ENCODE peak calls at places on chromosome 15, in five cellular contexts. H is heart left ventricle, O is sigmoid colon, F is Peyer's patch, E is spleen. W is an unnamed sample.

GRCh38 chr15:56690733-56691132 is 42.6 kb downstream of the ZNF280D start:
- DNase-seq in E (no peak), H (no peak), F (no peak), O (no peak), W (no peak)

GRCh38 chr15:77021803-77022381 is 27.0 kb downstream of the PSTPIP1 start:
- DNase-seq in O (no peak), H (peak; percentile 60), F (peak; percentile 47), E (peak; percentile 83), W (no peak)

GRCh38 chr15:84620626-84621025 is 19.8 kb downstream of the ZSCAN2 start:
- DNase-seq in O (no peak), H (no peak), F (no peak), E (no peak), W (no peak)

GRCh38 chr15:50353251-50353998 is 1.6 kb downstream of the GABPB1 start:
- DNase-seq in O (no peak), H (no peak), F (no peak), E (no peak), W (no peak)

GRCh38 chr15:48940508-48940907 is 23.2 kb downstream of the SHC4 start:
- DNase-seq in E (no peak), F (no peak), O (no peak), H (no peak), W (no peak)

GRCh38 chr15:32029409-32029861 is 880 bp upstream of the CHRNA7 start:
- DNase-seq in H (no peak), O (no peak), F (peak; percentile 69), E (peak; percentile 71), W (no peak)

GRCh38 chr15:82544431-82544830 is 4.2 kb upstream of the RPS17 start:
- DNase-seq in E (no peak), F (no peak), H (no peak), O (no peak), W (no peak)

GRCh38 chr15:38254065-38254883 is 1.6 kb downstream of the SPRED1 start:
- DNase-seq in F (no peak), O (peak; percentile 68), H (no peak), E (peak; percentile 73), W (no peak)

GRCh38 chr15:33618300-33618699 is 307.5 kb downstream of the RYR3 start:
- DNase-seq in H (no peak), O (no peak), E (no peak), F (no peak), W (no peak)

GRCh38 chr15:34682673-34683072 is 72.1 kb downstream of the GJD2 start:
- DNase-seq in F (no peak), H (no peak), E (no peak), O (no peak), W (no peak)

GRCh38 chr15:78880242-78880533 is 7.5 kb downstream of the MORF4L1 start:
- DNase-seq in O (no peak), F (no peak), H (no peak), E (no peak), W (no peak)

GRCh38 chr15:59232476-59232875 is 25.8 kb downstream of the LDHAL6B start:
- DNase-seq in O (no peak), F (no peak), H (no peak), E (no peak), W (no peak)

GRCh38 chr15:76996526-76997401 is 1.8 kb downstream of the PSTPIP1 start:
- DNase-seq in H (peak; percentile 77), F (peak; percentile 39), E (peak; percentile 88), O (peak; percentile 65), W (no peak)

GRCh38 chr15:52783929-52784798 is 6.0 kb downstream of the ONECUT1 start:
- DNase-seq in E (peak; percentile 74), O (no peak), H (no peak), F (peak; percentile 49), W (no peak)

GRCh38 chr15:80607288-80607980 is 87.7 kb upstream of the ABHD17C start:
- DNase-seq in H (no peak), E (no peak), F (no peak), O (no peak), W (no peak)

GRCh38 chr15:74893627-74894026 is 3.8 kb downstream of the MPI start:
- DNase-seq in O (no peak), F (no peak), H (no peak), E (no peak), W (no peak)

GRCh38 chr15:30962079-30962478 is 29.3 kb downstream of the MTMR10 start:
- DNase-seq in H (no peak), F (no peak), E (no peak), O (no peak), W (no peak)

GRCh38 chr15:69919816-69920215 is 177.9 kb downstream of the TLE3 start:
- DNase-seq in O (no peak), H (no peak), F (no peak), E (no peak), W (peak; percentile 66)

GRCh38 chr15:51775967-51776816 is 24.8 kb downstream of the TMOD2 start:
- DNase-seq in H (no peak), O (no peak), E (no peak), F (no peak), W (no peak)

GRCh38 chr15:80179025-80179759 is 26.4 kb downstream of the FAH start:
- DNase-seq in O (no peak), H (no peak), E (no peak), F (no peak), W (no peak)

DNA sequence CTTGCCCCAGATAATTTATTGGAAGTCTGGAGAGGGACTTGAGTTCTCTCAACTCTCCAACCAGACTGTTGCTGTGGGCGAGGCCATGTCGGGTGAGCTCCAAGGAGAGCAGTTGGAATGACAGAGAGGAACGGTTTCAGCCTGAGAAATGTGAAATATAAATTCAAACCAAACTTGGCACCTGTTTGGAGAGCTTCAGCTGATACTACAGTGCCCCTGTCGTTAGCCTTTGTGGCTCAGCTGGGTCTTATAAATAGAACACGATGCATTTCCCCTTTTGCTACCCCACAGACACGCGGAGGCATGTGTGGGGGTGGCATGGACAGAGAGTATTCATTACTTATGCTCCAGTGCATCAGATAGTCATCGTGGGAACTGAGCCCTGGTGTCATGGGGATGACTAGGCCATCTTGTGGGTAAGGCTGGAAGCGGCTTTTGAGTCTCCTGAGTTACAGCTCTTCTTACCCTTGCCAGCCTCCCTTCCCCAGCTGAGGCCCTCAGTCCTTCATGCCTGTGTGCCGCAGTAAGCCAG is 15.6 kb downstream of the SMAD3 start:
- DNase-seq in F (no peak), H (peak; percentile 68), O (peak; percentile 77), E (peak; percentile 90), W (no peak)
- TF ChIP-seq POLR2A in F (no peak), H (no peak), O (no peak), E (no peak), W (no peak)

DNA sequence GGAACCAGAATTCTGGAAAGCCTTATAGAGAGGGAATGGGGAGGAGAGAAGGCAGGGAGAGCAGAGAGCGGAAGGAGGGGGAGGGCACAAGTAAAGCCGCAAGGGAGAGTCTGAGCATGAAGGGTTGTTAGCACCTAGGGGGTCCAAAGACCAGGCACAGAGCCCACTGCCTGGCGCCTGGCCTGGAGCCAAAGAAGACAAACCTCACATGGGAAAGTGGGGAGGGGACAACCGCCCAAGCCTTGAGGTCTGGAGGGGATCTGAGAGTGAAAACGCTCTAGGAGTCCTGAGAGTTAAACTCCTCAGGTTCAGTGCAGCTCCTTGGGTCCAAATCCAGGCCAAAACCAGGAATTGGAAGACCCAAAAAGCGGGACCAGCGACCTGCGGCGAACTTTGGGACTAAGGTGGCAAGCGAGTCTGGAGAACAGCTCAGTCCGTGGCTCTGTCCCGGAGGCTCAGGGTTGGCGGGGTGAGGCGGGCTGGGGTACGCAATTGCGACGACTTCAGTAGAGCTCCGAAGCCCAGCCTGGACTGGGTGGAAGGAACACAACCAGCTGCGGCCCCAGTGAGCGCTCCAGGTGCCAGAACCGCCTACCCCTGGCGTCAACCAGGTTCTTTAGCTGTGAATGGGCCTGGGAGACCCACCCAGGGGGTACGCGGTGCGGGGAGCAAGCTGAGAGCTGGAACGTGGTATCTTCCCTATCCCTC is 807 bp upstream of the INAFM2 start:
- DNase-seq in O (peak; percentile 83), F (no peak), E (no peak), H (no peak), W (no peak)
- H3K4me3 ChIP-seq in O (peak overlapping the region; percentile 84), F (peak overlapping the region; percentile 90), E (peak overlapping the region; percentile 69), H (no peak overlapping the region), W (no peak overlapping the region)

DNA sequence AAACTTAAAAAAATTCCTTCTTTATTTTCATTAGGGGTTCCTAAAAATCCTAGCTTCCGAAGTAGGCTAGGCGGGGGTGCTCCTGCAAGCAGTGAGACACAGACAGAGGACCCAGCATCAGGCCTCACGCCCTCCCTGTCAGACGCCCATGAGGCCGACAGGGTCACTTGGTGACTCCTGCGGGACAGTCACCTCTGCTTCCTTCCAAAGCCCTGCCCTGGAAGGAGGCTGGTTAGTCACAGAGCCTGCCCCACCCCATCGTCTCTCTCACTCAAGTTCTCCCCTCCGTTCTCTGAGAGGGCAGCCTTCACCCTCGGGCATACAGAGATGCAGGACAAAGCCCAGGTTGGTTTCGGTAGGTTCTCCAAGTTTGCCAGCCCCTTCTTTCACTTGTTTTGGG is 38.6 kb downstream of the EHD4 start:
- DNase-seq in F (no peak), H (no peak), E (no peak), O (no peak), W (no peak)
- TF ChIP-seq POLR2A in F (no peak), H (no peak), E (no peak), O (no peak), W (no peak)

GRCh38 chr15:94230436-94230885 is 900 bp upstream of the MCTP2 start:
- DNase-seq in F (no peak), H (no peak), O (no peak), E (no peak), W (no peak)
- H3K4me3 ChIP-seq in F (peak overlapping the region; percentile 88), H (peak overlapping the region; percentile 25), O (peak overlapping the region; percentile 60), E (peak overlapping the region; percentile 77), W (peak overlapping the region; percentile 54)

GRCh38 chr15:63050737-63051700 is 8.5 kb downstream of the TPM1 start:
- DNase-seq in E (no peak), H (no peak), O (no peak), F (no peak), W (no peak)
- TF ChIP-seq POLR2A in E (no peak), H (no peak), O (no peak), F (peak; percentile 89), W (no peak)

GRCh38 chr15:68431792-68432401 is at the start of gene ITGA11:
- DNase-seq in F (peak; percentile 68), O (peak; percentile 74), E (no peak), H (peak; percentile 87), W (peak; percentile 23)

GRCh38 chr15:68433551-68433950 is 1.6 kb upstream of the ITGA11 start:
- DNase-seq in H (no peak), F (no peak), O (no peak), E (no peak), W (peak; percentile 54)

GRCh38 chr15:68434021-68434420 is 2.1 kb upstream of the ITGA11 start:
- DNase-seq in O (no peak), H (no peak), E (no peak), F (no peak), W (no peak)

GRCh38 chr15:68431037-68431791 is 749 bp downstream of the ITGA11 start:
- DNase-seq in O (no peak), H (no peak), F (no peak), E (no peak), W (peak; percentile 89)

GRCh38 chr15:68432665-68433064 is 702 bp upstream of the ITGA11 start:
- DNase-seq in O (no peak), H (no peak), F (no peak), E (no peak), W (peak; percentile 77)
- H3K4me3 ChIP-seq in O (no peak overlapping the region), H (no peak overlapping the region), F (no peak overlapping the region), E (no peak overlapping the region), W (no peak overlapping the region)

GRCh38 chr15:71275098-71275497 is 159.8 kb downstream of the THSD4 start:
- DNase-seq in H (no peak), O (no peak), E (no peak), F (no peak), W (no peak)
- TF ChIP-seq POLR2A in H (no peak), O (no peak), E (no peak), F (no peak), W (no peak)